ENCODE peak calls at places on chromosome 18, in seven cellular contexts. S is HL-60, F is A549, O is K562, C is GM12878, B is HepG2, X is HCT116. L is an unnamed sample.

GRCh38 chr18:36379426-36379984 is 82.0 kb downstream of the FHOD3 start:
- DNase-seq in S (no peak), F (no peak), O (no peak), C (no peak), B (no peak), X (no peak), L (no peak)

GRCh38 chr18:9637036-9637767 is 22.8 kb upstream of the PPP4R1 start:
- DNase-seq in S (no peak), F (no peak), O (no peak), C (no peak), B (no peak), X (no peak), L (no peak)

GRCh38 chr18:34809697-34810096 is 99.6 kb downstream of the DTNA start:
- DNase-seq in S (no peak), F (no peak), O (peak), C (no peak), B (peak), X (peak), L (peak)

GRCh38 chr18:37497836-37498518 is 67.6 kb downstream of the CELF4 start:
- DNase-seq in S (no peak), F (no peak), O (no peak), C (no peak), B (no peak), X (no peak), L (no peak)

GRCh38 chr18:39462436-39462835 is 1896.8 kb upstream of the CELF4 start:
- DNase-seq in S (no peak), F (no peak), O (no peak), C (no peak), B (no peak), X (no peak), L (no peak)

GRCh38 chr18:29174891-29175290 is 998.0 kb upstream of the CDH2 start:
- DNase-seq in S (no peak), F (no peak), O (no peak), C (no peak), B (no peak), X (no peak), L (no peak)

GRCh38 chr18:61292280-61292679 is 41.0 kb upstream of the CDH20 start:
- DNase-seq in S (no peak), F (no peak), O (no peak), C (no peak), B (no peak), X (no peak), L (no peak)

GRCh38 chr18:4251873-4252272 is 203.2 kb downstream of the DLGAP1 start:
- DNase-seq in S (no peak), F (no peak), O (no peak), C (no peak), B (no peak), X (no peak), L (no peak)

GRCh38 chr18:45060102-45060501 is 379.4 kb downstream of the SETBP1 start:
- DNase-seq in S (no peak), F (no peak), O (peak), C (no peak), B (no peak), X (no peak), L (no peak)

GRCh38 chr18:50659091-50660003 is 99.5 kb downstream of the MAPK4 start:
- DNase-seq in S (no peak), F (peak), O (no peak), C (no peak), B (peak), X (peak), L (no peak)

GRCh38 chr18:24111936-24112335 is 26.9 kb upstream of the CABYR start:
- DNase-seq in S (no peak), F (no peak), O (no peak), C (no peak), B (no peak), X (peak), L (no peak)

GRCh38 chr18:45571714-45572113 is 43.6 kb upstream of the SLC14A2 start:
- DNase-seq in S (no peak), F (peak), O (peak), C (no peak), B (no peak), X (peak), L (peak)

GRCh38 chr18:65523461-65523860 is 227.4 kb upstream of the CDH7 start:
- DNase-seq in S (no peak), F (no peak), O (no peak), C (no peak), B (no peak), X (no peak), L (peak)

GRCh38 chr18:10497350-10497749 is 28.5 kb upstream of the NAPG start:
- DNase-seq in S (no peak), F (no peak), O (no peak), C (no peak), B (no peak), X (no peak), L (no peak)

GRCh38 chr18:76053551-76053950 is 441.5 kb downstream of the ZNF516 start:
- DNase-seq in S (no peak), F (no peak), O (no peak), C (no peak), B (no peak), X (no peak), L (no peak)

GRCh38 chr18:45777393-45777792 is 48.1 kb upstream of the SIGLEC15 start:
- DNase-seq in S (no peak), F (no peak), O (no peak), C (no peak), B (no peak), X (no peak), L (no peak)

GRCh38 chr18:28725876-28726275 is 548.9 kb upstream of the CDH2 start:
- DNase-seq in S (no peak), F (no peak), O (no peak), C (no peak), B (no peak), X (no peak), L (no peak)

GRCh38 chr18:60347526-60348045 is 25.0 kb downstream of the MC4R start:
- DNase-seq in S (no peak), F (no peak), O (no peak), C (no peak), B (no peak), X (no peak), L (no peak)

GRCh38 chr18:48360376-48361021 is 48.7 kb downstream of the ZBTB7C start:
- DNase-seq in S (no peak), F (no peak), O (no peak), C (no peak), B (no peak), X (no peak), L (no peak)

GRCh38 chr18:78875268-78875997 is 104.2 kb upstream of the SALL3 start:
- DNase-seq in S (peak), F (no peak), O (peak), C (no peak), B (peak), X (peak), L (peak)

GRCh38 chr18:4631239-4631638 is 176.1 kb upstream of the DLGAP1 start:
- DNase-seq in S (no peak), F (no peak), O (no peak), C (no peak), B (no peak), X (no peak), L (peak)

GRCh38 chr18:28176674-28176932 is 327 bp downstream of the CDH2 start:
- DNase-seq in S (no peak), F (peak), O (no peak), C (no peak), B (no peak), X (no peak), L (peak)

GRCh38 chr18:32907215-32907590 is 134.4 kb upstream of the KLHL14 start:
- DNase-seq in S (no peak), F (no peak), O (no peak), C (no peak), B (no peak), X (no peak), L (no peak)

GRCh38 chr18:80086281-80086680 is 22.8 kb upstream of the ADNP2 start:
- DNase-seq in S (no peak), F (no peak), O (no peak), C (no peak), B (no peak), X (no peak), L (no peak)

GRCh38 chr18:36350211-36350610 is 52.7 kb downstream of the FHOD3 start:
- DNase-seq in S (no peak), F (no peak), O (no peak), C (no peak), B (no peak), X (no peak), L (no peak)

GRCh38 chr18:54147439-54147838 is 77.0 kb downstream of the MBD2 start:
- DNase-seq in S (no peak), F (no peak), O (no peak), C (peak), B (no peak), X (no peak), L (no peak)

GRCh38 chr18:61892683-61893303 is at the start of gene RNF152:
- DNase-seq in S (no peak), F (peak), O (no peak), C (no peak), B (no peak), X (no peak), L (peak)

GRCh38 chr18:59646946-59647307 is 50.3 kb downstream of the CCBE1 start:
- DNase-seq in S (no peak), F (no peak), O (no peak), C (no peak), B (no peak), X (no peak), L (no peak)

GRCh38 chr18:2535419-2535910 is 35.8 kb downstream of the METTL4 start:
- DNase-seq in S (no peak), F (no peak), O (no peak), C (no peak), B (no peak), X (no peak), L (no peak)

GRCh38 chr18:43582120-43582519 is 304.8 kb upstream of the SYT4 start:
- DNase-seq in S (no peak), F (no peak), O (no peak), C (no peak), B (no peak), X (no peak), L (no peak)

GRCh38 chr18:61583548-61583947 is 250.3 kb downstream of the CDH20 start:
- DNase-seq in S (no peak), F (no peak), O (no peak), C (no peak), B (no peak), X (no peak), L (no peak)

GRCh38 chr18:46335551-46336059 is 231.4 kb downstream of the HAUS1 start:
- DNase-seq in S (peak), F (no peak), O (no peak), C (no peak), B (no peak), X (no peak), L (peak)

GRCh38 chr18:25463726-25464125 is 111.8 kb upstream of the ZNF521 start:
- DNase-seq in S (no peak), F (no peak), O (no peak), C (no peak), B (no peak), X (no peak), L (no peak)

GRCh38 chr18:27605107-27605834 is 420.2 kb upstream of the CHST9 start:
- DNase-seq in S (peak), F (peak), O (peak), C (no peak), B (peak), X (peak), L (peak)

GRCh38 chr18:77119101-77119850 is 13.3 kb downstream of the MBP start:
- DNase-seq in S (no peak), F (no peak), O (no peak), C (no peak), B (no peak), X (no peak), L (no peak)

GRCh38 chr18:24726727-24727539 is 266.5 kb downstream of the HRH4 start:
- DNase-seq in S (peak), F (peak), O (peak), C (no peak), B (peak), X (peak), L (peak)

GRCh38 chr18:54737986-54738385 is 90.3 kb upstream of the RAB27B start:
- DNase-seq in S (no peak), F (peak), O (no peak), C (no peak), B (no peak), X (no peak), L (no peak)

GRCh38 chr18:48455555-48456478 is 46.6 kb upstream of the ZBTB7C start:
- DNase-seq in S (peak), F (no peak), O (no peak), C (no peak), B (no peak), X (peak), L (no peak)

DNA sequence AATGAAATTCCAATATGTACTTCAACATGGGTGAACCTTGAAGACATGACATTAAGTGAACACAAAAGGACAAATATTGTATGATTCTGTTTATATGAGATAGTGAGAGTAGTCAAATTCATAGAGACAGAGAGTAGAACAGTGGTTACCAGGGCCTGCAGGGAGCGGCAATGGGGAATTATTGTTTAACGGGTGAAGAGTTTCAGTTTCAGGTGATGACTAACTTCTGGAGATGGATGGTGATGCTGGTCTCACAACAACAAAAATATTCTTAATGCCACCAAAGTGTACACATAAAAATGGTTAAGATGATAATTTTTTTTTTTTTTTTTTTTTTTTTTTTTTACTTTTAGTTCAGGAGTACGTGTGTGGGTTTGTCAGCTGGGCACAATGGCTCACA is 109.4 kb upstream of the TMEM200C start:
- DNase-seq in S (no peak), F (no peak), O (no peak), C (peak), B (no peak), X (no peak), L (no peak)
- TF ChIP-seq REST in S (no peak), F (no peak), O (no peak), C (no peak), B (no peak), X (no peak), L (no peak)

GRCh38 chr18:57850063-57850462 is 46.9 kb upstream of the ATP8B1 start:
- DNase-seq in S (no peak), F (no peak), O (no peak), C (no peak), B (no peak), X (no peak), L (no peak)
- TF ChIP-seq REST in S (no peak), F (no peak), O (no peak), C (no peak), B (no peak), X (no peak), L (no peak)

GRCh38 chr18:49560277-49561126 is 1.4 kb upstream of the LIPG start:
- DNase-seq in S (no peak), F (no peak), O (no peak), C (no peak), B (no peak), X (no peak), L (peak)

GRCh38 chr18:49562481-49563129 is 748 bp downstream of the LIPG start:
- DNase-seq in S (no peak), F (no peak), O (no peak), C (no peak), B (no peak), X (no peak), L (peak)

GRCh38 chr18:49563130-49563540 is 1.3 kb downstream of the LIPG start:
- DNase-seq in S (no peak), F (no peak), O (no peak), C (no peak), B (no peak), X (peak), L (no peak)

GRCh38 chr18:49561127-49561376 is 805 bp upstream of the LIPG start:
- DNase-seq in S (no peak), F (no peak), O (no peak), C (no peak), B (no peak), X (no peak), L (no peak)

DNA sequence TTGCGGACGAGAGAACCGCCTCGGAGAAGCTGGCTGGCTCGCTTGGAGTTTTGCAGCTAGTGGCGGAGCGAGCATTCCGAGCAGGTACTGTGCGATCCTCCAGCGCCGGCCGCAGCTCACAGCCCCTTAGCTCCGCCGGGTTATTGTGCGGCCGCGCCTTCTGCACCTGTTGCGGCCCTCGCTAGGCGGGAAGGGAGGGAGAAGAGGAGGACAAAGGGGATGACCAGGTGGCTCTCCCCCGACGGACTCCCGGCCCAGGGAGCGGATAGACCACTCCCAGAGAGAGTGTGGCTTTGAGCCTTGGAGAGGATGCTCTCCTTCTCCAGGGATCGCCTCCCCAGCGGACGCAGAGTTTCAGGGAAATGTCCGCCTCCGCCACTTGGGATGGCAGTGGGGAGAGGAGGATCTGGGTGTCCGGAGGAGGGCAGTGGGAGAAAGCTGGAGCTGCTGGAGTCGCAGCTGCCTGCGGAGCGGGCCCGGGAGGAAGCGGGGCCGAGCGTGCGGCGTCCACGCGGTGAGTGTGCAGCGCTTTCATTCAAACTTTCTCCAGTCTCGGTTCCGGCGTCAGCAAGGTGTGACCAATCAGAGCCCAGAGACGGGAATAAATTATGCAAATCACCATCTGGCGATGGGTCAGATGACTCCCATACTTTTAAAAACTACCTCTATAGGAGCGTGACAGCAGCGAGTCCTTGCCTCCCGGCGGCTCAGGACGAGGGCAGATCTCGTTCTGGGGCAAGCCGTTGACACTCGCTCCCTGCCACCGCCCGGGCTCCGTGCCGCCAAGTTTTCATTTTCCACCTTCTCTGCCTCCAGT is at the start of gene LIPG:
- DNase-seq in S (no peak), F (peak), O (peak), C (no peak), B (peak), X (peak), L (peak)
- TF ChIP-seq REST in S (no peak), F (no peak), O (no peak), C (no peak), B (no peak), X (no peak), L (no peak)

DNA sequence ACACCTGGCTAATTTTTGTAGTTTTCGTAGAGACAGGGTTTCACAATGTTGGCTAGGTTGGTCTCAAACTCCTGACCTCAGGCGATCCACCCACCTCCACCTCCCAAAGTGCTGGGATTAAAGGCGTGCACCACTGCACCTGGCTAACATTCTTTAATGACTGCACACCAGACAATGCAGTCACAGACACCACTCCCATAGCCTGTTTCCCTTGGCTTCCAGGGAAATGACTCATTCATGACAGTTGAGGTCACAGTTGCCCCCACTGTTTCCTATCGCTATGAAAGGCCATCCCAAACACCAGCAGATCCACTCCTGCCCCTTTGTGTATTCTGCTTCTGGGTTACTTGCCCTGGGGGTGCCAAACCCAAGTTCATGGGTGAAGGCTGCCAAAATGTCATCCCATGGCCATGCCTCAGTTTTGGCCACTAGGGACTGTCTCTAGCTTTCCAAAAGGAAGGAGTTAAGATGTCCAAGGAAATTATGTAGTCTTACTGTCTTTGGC is 8.7 kb downstream of the CHMP1B start:
- DNase-seq in S (no peak), F (peak), O (peak), C (no peak), B (peak), X (peak), L (no peak)
- TF ChIP-seq REST in S (no peak), F (no peak), O (no peak), C (no peak), B (no peak), X (no peak), L (no peak)

DNA sequence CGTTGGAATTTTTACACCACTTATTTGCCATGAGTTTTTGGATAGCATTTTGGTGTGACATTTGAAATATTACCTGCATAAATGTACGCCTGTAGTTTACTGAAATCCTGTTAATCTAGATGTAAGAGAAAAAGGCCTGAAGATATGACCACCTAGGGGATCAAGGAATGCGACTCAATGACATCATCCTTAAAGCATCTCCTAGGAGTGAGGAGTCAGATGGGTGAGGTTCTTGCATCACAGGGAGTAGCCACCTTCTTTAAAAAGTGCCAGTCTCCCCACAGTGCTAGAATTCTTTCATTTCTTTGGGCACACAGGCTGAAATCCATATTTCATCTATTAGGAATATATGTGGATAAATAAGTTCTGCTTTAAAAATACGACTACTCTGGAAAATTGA is 34.5 kb downstream of the ADCYAP1 start:
- DNase-seq in S (no peak), F (no peak), O (no peak), C (no peak), B (no peak), X (no peak), L (peak)
- TF ChIP-seq REST in S (no peak), F (no peak), O (no peak), C (no peak), B (no peak), X (no peak), L (no peak)

GRCh38 chr18:70294471-70295191 is 5.8 kb downstream of the SOCS6 start:
- DNase-seq in S (no peak), F (no peak), O (no peak), C (no peak), B (no peak), X (no peak), L (no peak)

GRCh38 chr18:70296781-70297180 is 7.9 kb downstream of the SOCS6 start:
- DNase-seq in S (no peak), F (no peak), O (no peak), C (no peak), B (no peak), X (no peak), L (no peak)

GRCh38 chr18:70296289-70296688 is 7.4 kb downstream of the SOCS6 start:
- DNase-seq in S (no peak), F (peak), O (peak), C (no peak), B (peak), X (no peak), L (no peak)

GRCh38 chr18:70295633-70296188 is 6.9 kb downstream of the SOCS6 start:
- DNase-seq in S (no peak), F (no peak), O (no peak), C (no peak), B (no peak), X (no peak), L (no peak)

DNA sequence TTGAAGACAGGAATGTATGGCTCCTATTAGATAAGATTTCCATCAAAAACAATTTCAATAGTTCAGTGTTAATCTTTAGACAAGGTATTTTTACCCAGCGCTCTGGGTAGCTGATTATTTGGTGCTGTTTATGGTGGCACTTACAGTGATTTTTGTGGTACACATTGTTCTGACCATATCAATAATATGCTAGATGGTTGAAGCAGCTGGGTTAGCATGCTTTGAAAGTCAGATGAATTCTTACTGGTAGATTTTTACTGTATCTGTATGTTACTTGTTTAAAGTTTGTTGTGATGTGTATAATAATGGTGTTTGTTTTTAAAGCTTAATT is 6.3 kb downstream of the SOCS6 start:
- DNase-seq in S (no peak), F (no peak), O (no peak), C (no peak), B (no peak), X (no peak), L (no peak)
- TF ChIP-seq REST in S (no peak), F (no peak), O (no peak), C (no peak), B (no peak), X (no peak), L (no peak)

L was measured in GM23338.